ENCODE peak calls at places on chromosomes 5 and 9, in six cellular contexts. D is SJSA1, S is pancreas, C is K562, N is sigmoid colon, P is body of pancreas. F is an unnamed sample.

GRCh38 chr9:106648799-106649198 is 214.2 kb upstream of the ZNF462 start:
- DNase-seq in N (no peak), P (no peak), C (no peak), S (no peak), D (no peak), F (no peak)

GRCh38 chr5:107698286-107698685 is 27.5 kb upstream of the EFNA5 start:
- DNase-seq in C (no peak), S (no peak), N (no peak), D (no peak), P (no peak), F (no peak)

GRCh38 chr5:93604119-93604963 is 21.3 kb downstream of the NR2F1 start:
- DNase-seq in C (no peak), S (no peak), P (no peak), N (peak; percentile 71), D (no peak), F (no peak)

GRCh38 chr9:87445646-87446045 is 52.0 kb upstream of the DAPK1 start:
- DNase-seq in N (no peak), C (peak; percentile 45), S (peak; percentile 45), P (peak; percentile 54), D (no peak), F (peak; percentile 60)

GRCh38 chr5:33612386-33612785 is 171.6 kb downstream of the TARS1 start:
- DNase-seq in N (no peak), P (no peak), D (no peak), S (no peak), C (no peak), F (no peak)

GRCh38 chr5:144594919-144595318 is 424.2 kb downstream of the KCTD16 start:
- DNase-seq in D (no peak), C (no peak), S (no peak), P (no peak), N (no peak), F (no peak)

GRCh38 chr5:82222597-82223574 is 55.3 kb downstream of the RPS23 start:
- DNase-seq in P (no peak), D (no peak), N (no peak), S (no peak), C (no peak), F (no peak)

GRCh38 chr5:169831331-169831730 is 149.0 kb downstream of the INSYN2B start:
- DNase-seq in D (no peak), N (no peak), S (no peak), C (no peak), P (no peak), F (no peak)

GRCh38 chr9:14347408-14348224 is 33.7 kb upstream of the NFIB start:
- DNase-seq in S (peak; percentile 63), N (peak; percentile 77), D (no peak), C (no peak), P (peak; percentile 54), F (peak; percentile 90)

GRCh38 chr5:132190161-132190817 is 37.4 kb downstream of the P4HA2 start:
- DNase-seq in C (peak; percentile 71), S (no peak), D (peak; percentile 58), P (no peak), N (no peak), F (no peak)

GRCh38 chr5:95159603-95160002 is 125.3 kb downstream of the MCTP1 start:
- DNase-seq in D (no peak), P (no peak), N (no peak), S (no peak), C (no peak), F (no peak)

GRCh38 chr9:112059145-112059979 is 115.7 kb downstream of the SUSD1 start:
- DNase-seq in S (no peak), N (no peak), C (no peak), D (peak; percentile 50), P (no peak), F (no peak)

GRCh38 chr5:135387629-135387960 is 11.4 kb downstream of the MACROH2A1 start:
- DNase-seq in N (no peak), C (no peak), P (no peak), D (no peak), S (no peak), F (no peak)

GRCh38 chr5:175867587-175868347 is 3.6 kb upstream of the CPLX2 start:
- DNase-seq in S (no peak), P (no peak), N (no peak), C (peak; percentile 35), D (no peak), F (no peak)

GRCh38 chr9:126756876-126757415 is 47.9 kb upstream of the ZBTB43 start:
- DNase-seq in D (no peak), C (no peak), N (no peak), P (no peak), S (no peak), F (no peak)

GRCh38 chr9:106892632-106893031 is 29.7 kb downstream of the ZNF462 start:
- DNase-seq in P (peak; percentile 28), S (no peak), D (peak; percentile 95), N (peak; percentile 83), C (no peak), F (no peak)

GRCh38 chr9:78030553-78031270 is 899 bp downstream of the GNAQ start:
- DNase-seq in D (peak; percentile 47), C (peak; percentile 43), N (peak; percentile 73), S (peak; percentile 54), P (peak; percentile 44), F (peak; percentile 94)

GRCh38 chr5:110150199-110150598 is 460.5 kb downstream of the MAN2A1 start:
- DNase-seq in N (no peak), C (no peak), P (no peak), S (no peak), D (no peak), F (no peak)

GRCh38 chr5:112346411-112347044 is 72.5 kb downstream of the EPB41L4A start:
- DNase-seq in N (no peak), D (no peak), S (no peak), P (no peak), C (no peak), F (no peak)

GRCh38 chr5:146744358-146744757 is 134.2 kb downstream of the PPP2R2B start:
- DNase-seq in C (no peak), P (no peak), N (no peak), S (no peak), D (no peak), F (no peak)

GRCh38 chr9:105656131-105656921 is 5.9 kb upstream of the TAL2 start:
- DNase-seq in N (no peak), D (no peak), C (peak; percentile 79), S (peak; percentile 13), P (peak; percentile 35), F (peak; percentile 88)

GRCh38 chr5:174314261-174314660 is 268.8 kb downstream of the NSG2 start:
- DNase-seq in P (no peak), S (no peak), N (no peak), D (no peak), C (no peak), F (peak; percentile 56)

GRCh38 chr9:126342621-126343031 is 16.0 kb downstream of the MVB12B start:
- DNase-seq in P (no peak), D (no peak), C (no peak), N (no peak), S (no peak), F (no peak)

GRCh38 chr5:97163360-97163764 is 19.7 kb downstream of the RIOK2 start:
- DNase-seq in C (no peak), S (no peak), N (no peak), P (no peak), D (no peak), F (no peak)

GRCh38 chr5:62645223-62645622 is 66.6 kb downstream of the LRRC70 start:
- DNase-seq in N (no peak), S (no peak), D (no peak), P (no peak), C (no peak), F (no peak)

GRCh38 chr9:126329476-126330275 is 3.0 kb downstream of the MVB12B start:
- DNase-seq in S (no peak), P (no peak), D (peak; percentile 31), C (no peak), N (no peak), F (peak; percentile 31)

GRCh38 chr5:78803386-78803785 is 154.8 kb upstream of the LHFPL2 start:
- DNase-seq in D (no peak), S (peak; percentile 14), C (no peak), N (peak; percentile 95), P (peak; percentile 40), F (no peak)

GRCh38 chr9:33289501-33289900 is 815 bp upstream of the NFX1 start:
- DNase-seq in N (no peak), D (no peak), S (peak; percentile 27), C (no peak), P (peak; percentile 13), F (peak; percentile 28)

GRCh38 chr9:95332860-95333259 is 15.4 kb upstream of the FANCC start:
- DNase-seq in N (no peak), C (no peak), S (no peak), P (no peak), D (no peak), F (no peak)
- H3K4me3 ChIP-seq in N (no peak overlapping the region), C (no peak overlapping the region), S (no peak overlapping the region), P (no peak overlapping the region), D (no peak overlapping the region), F (no peak overlapping the region)

GRCh38 chr9:96020300-96020821 is 144.9 kb downstream of the ERCC6L2 start:
- DNase-seq in N (no peak), D (no peak), S (no peak), P (no peak), C (no peak), F (no peak)
- H3K4me3 ChIP-seq in N (peak overlapping the region; percentile 50), D (no peak overlapping the region), S (peak overlapping the region; percentile 55), P (peak overlapping the region; percentile 50), C (no peak overlapping the region), F (no peak overlapping the region)

DNA sequence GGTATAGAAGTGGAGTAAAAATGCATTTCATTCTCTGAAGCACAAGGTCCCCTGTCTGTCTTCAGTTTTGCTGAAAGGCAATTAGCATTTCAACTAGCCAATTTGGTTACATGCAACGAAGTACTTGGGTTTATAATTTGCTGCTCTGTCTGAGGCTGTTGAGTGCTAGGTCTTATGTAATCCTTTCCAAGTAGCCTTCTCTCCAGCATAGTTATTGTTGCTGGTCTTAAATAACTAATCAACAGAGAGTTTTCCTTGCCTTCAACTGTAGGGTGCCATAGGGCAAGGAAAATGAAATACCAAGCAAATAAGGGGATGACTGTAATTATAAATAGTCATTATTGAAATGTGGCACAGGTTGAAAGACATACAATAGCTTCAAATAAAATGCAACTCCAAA is 4.6 kb downstream of the ADGRV1 start:
- DNase-seq in N (no peak), C (no peak), S (no peak), D (no peak), P (no peak), F (no peak)
- H3K4me3 ChIP-seq in N (no peak overlapping the region), C (no peak overlapping the region), S (no peak overlapping the region), D (no peak overlapping the region), P (no peak overlapping the region), F (no peak overlapping the region)

GRCh38 chr5:139651502-139651862 is 3.3 kb downstream of the CXXC5 start:
- DNase-seq in S (no peak), C (no peak), D (no peak), P (no peak), N (peak; percentile 64), F (no peak)
- H3K4me3 ChIP-seq in S (peak overlapping the region; percentile 99), C (peak overlapping the region; percentile 90), D (peak overlapping the region; percentile 1), P (no peak overlapping the region), N (no peak overlapping the region), F (no peak overlapping the region)